ENCODE peak calls at places on chromosomes 13 and 19, in eight cellular contexts. E is cardiac muscle cell, L is adrenal gland, H is cardiac fibroblast, M is transverse colon, O is astrocyte of the cerebellum, V is MM.1S, B is AG10803. C is an unnamed sample.

GRCh38 chr13:40993119-40993518 is 26.0 kb downstream of the ELF1 start:
- DNase-seq in B (peak), O (peak), V (peak), H (peak), L (no peak), M (peak), E (peak), C (peak)

GRCh38 chr19:32814046-32814445 is 55.5 kb downstream of the SLC7A9 start:
- DNase-seq in E (no peak), M (no peak), H (no peak), L (peak), B (no peak), V (no peak), O (no peak), C (no peak)

GRCh38 chr19:7888145-7888825 is at the start of gene LRRC8E:
- DNase-seq in E (peak), L (no peak), V (no peak), B (peak), O (peak), H (peak), M (peak), C (no peak)

GRCh38 chr13:44298314-44298713 is 75.3 kb upstream of the SERP2 start:
- DNase-seq in V (no peak), L (no peak), O (no peak), B (peak), E (no peak), H (no peak), M (no peak), C (no peak)

GRCh38 chr19:16334421-16334820 is 9.8 kb downstream of the KLF2 start:
- DNase-seq in B (no peak), L (no peak), M (no peak), O (no peak), V (no peak), E (no peak), H (no peak), C (no peak)

GRCh38 chr13:64640002-64640401 is 2590.1 kb downstream of the PCDH9 start:
- DNase-seq in V (no peak), B (no peak), H (no peak), L (no peak), E (no peak), M (no peak), O (no peak), C (no peak)

GRCh38 chr13:48236528-48237353 is 3.7 kb downstream of the ITM2B start:
- DNase-seq in L (no peak), H (peak), O (no peak), V (no peak), B (peak), E (peak), M (no peak), C (no peak)

GRCh38 chr13:20553309-20553708 is 13.6 kb upstream of the IFT88 start:
- DNase-seq in O (no peak), E (no peak), M (no peak), V (no peak), B (peak), L (peak), H (peak), C (no peak)

GRCh38 chr13:83057119-83057518 is 825.2 kb downstream of the SLITRK1 start:
- DNase-seq in L (no peak), B (peak), O (no peak), V (no peak), H (no peak), M (no peak), E (no peak), C (no peak)

GRCh38 chr13:51922771-51923480 is 61.2 kb downstream of the CCDC70 start:
- DNase-seq in O (no peak), B (no peak), H (no peak), E (no peak), V (no peak), M (no peak), L (no peak), C (peak)

GRCh38 chr19:39398297-39398864 is 7.2 kb downstream of the MED29 start:
- DNase-seq in B (peak), M (peak), O (no peak), L (peak), H (peak), V (peak), E (peak), C (no peak)

GRCh38 chr19:6678690-6679109 is 8.7 kb upstream of the TNFSF14 start:
- DNase-seq in O (no peak), V (no peak), L (no peak), B (no peak), M (no peak), H (no peak), E (no peak), C (no peak)

GRCh38 chr13:20465218-20465879 is 60.3 kb downstream of the CRYL1 start:
- DNase-seq in V (no peak), H (peak), B (peak), E (peak), M (peak), O (no peak), L (peak), C (no peak)

GRCh38 chr13:111506621-111507020 is 186.2 kb downstream of the TEX29 start:
- DNase-seq in V (no peak), M (no peak), H (no peak), O (no peak), B (no peak), E (no peak), L (peak), C (no peak)

GRCh38 chr13:31909889-31910551 is 121.6 kb upstream of the FRY start:
- DNase-seq in V (peak), L (peak), M (peak), O (peak), H (peak), B (peak), E (peak), C (peak)

GRCh38 chr19:24052811-24053210 is 34.2 kb upstream of the ZNF254 start:
- DNase-seq in B (peak), V (no peak), O (no peak), L (no peak), E (peak), H (peak), M (no peak), C (no peak)

DNA sequence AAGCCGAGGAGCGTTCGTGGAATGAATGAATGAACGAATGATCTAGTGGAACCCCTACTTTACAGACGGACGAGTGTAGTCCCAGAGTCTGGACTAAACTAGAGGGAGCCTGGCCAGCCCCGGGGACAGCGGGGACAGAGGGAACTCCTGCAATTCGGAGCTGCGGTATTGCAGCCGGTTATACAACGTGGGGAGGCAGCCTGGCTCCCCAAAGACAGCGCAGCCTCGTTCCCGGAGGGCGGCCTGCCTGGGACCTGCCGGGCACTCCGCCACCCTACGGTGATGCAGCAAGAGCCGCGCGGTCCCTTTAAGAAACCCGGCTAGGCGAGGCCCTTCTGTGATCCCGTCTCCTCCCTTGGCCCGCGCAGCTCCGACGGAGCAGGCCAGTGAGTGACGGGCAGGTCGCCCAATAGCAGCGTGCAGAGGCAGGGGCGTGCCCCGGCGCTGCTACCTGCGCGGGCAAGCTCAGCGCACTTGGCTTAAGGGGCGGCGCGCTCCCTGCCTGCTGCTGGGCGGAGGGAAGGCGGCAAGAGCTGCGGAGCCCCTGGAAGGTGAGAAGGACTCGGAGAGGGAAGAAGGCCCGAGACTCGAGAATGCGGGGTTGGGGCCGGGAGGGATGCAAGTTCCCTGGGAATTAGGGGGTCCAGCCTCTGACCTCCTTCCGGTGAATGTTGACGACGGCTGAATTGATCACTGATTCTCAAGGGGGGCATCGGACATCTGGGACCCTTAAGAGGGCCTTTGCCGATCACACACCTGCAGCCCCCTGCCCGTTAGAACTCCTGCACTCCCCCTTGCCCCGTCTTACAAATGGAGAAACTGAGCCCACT is at the start of gene ABCA7:
- DNase-seq in V (peak), B (peak), H (peak), L (peak), M (peak), O (peak), E (peak), C (peak)
- TF ChIP-seq CTCF in V (no peak), B (no peak), H (no peak), L (no peak), M (no peak), O (no peak), E (no peak), C (peak)

DNA sequence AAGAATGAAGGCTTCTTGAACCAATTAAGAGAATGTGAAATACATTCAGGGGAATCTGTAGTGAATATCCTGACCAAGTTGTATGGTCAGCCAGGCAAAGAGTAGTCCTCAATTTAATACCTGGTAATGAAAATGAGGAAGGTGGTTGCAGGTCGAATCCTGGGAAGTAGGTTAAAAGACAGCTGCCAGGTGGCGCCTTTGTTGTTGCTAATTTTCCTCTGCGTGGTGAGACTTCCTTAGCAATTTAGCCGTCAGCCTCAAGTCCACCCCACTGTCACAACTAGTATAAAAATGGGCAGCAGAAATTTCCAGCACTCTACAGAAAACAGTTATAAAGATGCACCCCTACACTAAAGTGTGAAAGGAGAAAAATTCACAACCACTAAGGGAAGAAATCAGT is 235.7 kb downstream of the NHLRC3 start:
- DNase-seq in E (peak), V (no peak), M (peak), H (peak), L (no peak), B (peak), O (no peak), C (peak)
- TF ChIP-seq CTCF in E (peak), V (no peak), M (no peak), H (no peak), L (no peak), B (peak), O (peak), C (peak)

GRCh38 chr13:107680115-107680514 is 535.2 kb downstream of the LIG4 start:
- DNase-seq in B (no peak), V (no peak), M (no peak), E (peak), L (peak), O (no peak), H (peak), C (no peak)

GRCh38 chr13:107675847-107676550 is 539.3 kb downstream of the LIG4 start:
- DNase-seq in M (no peak), L (no peak), H (no peak), B (no peak), V (no peak), E (no peak), O (no peak), C (no peak)

GRCh38 chr13:107681611-107682010 is 533.7 kb downstream of the LIG4 start:
- DNase-seq in O (no peak), V (no peak), B (no peak), M (no peak), H (no peak), E (no peak), L (no peak), C (no peak)

GRCh38 chr13:107678075-107678689 is 537.2 kb downstream of the LIG4 start:
- DNase-seq in V (peak), B (peak), M (no peak), E (no peak), L (no peak), H (peak), O (no peak), C (no peak)
- TF ChIP-seq CTCF in V (peak), B (peak), M (no peak), E (no peak), L (no peak), H (no peak), O (peak), C (no peak)

DNA sequence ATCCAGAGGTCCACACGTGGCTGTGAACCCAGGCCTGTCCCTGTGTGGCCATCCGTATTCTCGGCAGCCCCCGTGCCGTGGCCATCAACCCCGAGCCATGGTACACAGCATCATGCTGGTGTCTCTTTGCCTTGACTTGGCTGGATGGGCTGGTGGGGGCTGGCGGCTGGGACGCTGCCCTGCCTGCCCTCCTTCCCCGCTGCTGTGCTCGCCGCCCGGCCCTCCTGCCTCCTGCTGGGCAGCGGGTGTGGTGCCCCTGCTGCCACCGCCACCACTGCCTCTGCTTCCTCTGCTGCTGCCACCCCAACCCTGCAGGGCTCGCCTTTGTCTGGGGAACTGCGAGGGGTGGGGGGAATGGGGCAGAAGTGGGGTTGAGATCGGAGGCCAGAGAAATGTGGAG is 19.7 kb upstream of the EHD2 start:
- DNase-seq in B (no peak), E (no peak), L (no peak), V (no peak), M (no peak), O (no peak), H (no peak), C (no peak)
- TF ChIP-seq CTCF in B (no peak), E (peak), L (no peak), V (no peak), M (no peak), O (no peak), H (no peak), C (no peak)

DNA sequence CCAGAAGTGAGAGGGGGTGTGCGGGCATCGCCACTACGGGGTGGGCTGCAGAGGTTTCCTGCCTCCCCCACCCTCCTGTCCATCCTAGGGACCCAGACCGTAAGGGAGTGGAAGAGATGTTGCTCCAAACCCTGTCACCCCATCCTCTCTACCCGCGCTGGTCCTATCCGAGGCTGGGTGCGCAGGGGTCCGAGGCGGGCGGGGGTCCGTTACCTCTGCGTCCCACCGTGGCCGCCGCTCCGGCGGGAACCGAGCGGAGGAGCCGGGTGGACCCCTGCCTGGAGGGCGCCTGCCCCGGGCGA is 174 bp upstream of the DGKH start:
- DNase-seq in M (no peak), B (no peak), O (no peak), V (no peak), L (no peak), H (no peak), E (no peak), C (no peak)
- TF ChIP-seq CTCF in M (no peak), B (no peak), O (no peak), V (no peak), L (no peak), H (no peak), E (no peak), C (no peak)